ENCODE peak calls at places on chromosomes 3 and 15, in six cellular contexts. O is ELR; Q is activated CD4-positive, CD25-positive, alpha-beta regulatory T cell treated with anti-CD3 and anti-CD28 coated beads, Interleukin-2, amount 50 U/mL, for 72 hours; J is left ventricle myocardium inferior; P is Calu3; C is neural progenitor cell. Z is an unnamed sample.

GRCh38 chr3:149534671-149535394 is 60.3 kb downstream of the TM4SF4 start:
- DNase-seq in C (no peak), P (no peak), Q (no peak), O (peak), J (no peak), Z (no peak)

GRCh38 chr3:193768069-193768391 is 175.0 kb downstream of the OPA1 start:
- DNase-seq in J (no peak), O (peak), C (no peak), Q (no peak), P (no peak), Z (no peak)

GRCh38 chr15:72227192-72227586 is 3.8 kb downstream of the PKM start:
- DNase-seq in Q (peak), O (peak), C (no peak), P (peak), J (no peak), Z (no peak)

GRCh38 chr15:66703540-66703941 is 1.5 kb downstream of the SMAD6 start:
- DNase-seq in Q (no peak), P (no peak), C (peak), O (peak), J (peak), Z (no peak)

GRCh38 chr3:52240059-52240885 is 1.3 kb upstream of the TWF2 start:
- DNase-seq in Q (peak), P (peak), J (peak), C (no peak), O (peak), Z (peak)

GRCh38 chr3:117761992-117762944 is 1052.7 kb downstream of the TUSC7 start:
- DNase-seq in C (no peak), P (peak), Q (no peak), J (no peak), O (no peak), Z (no peak)

GRCh38 chr3:37594873-37595783 is 266.6 kb upstream of the CTDSPL start:
- DNase-seq in P (no peak), Q (no peak), C (no peak), J (no peak), O (no peak), Z (no peak)

GRCh38 chr3:157026091-157026490 is 133.9 kb downstream of the CCNL1 start:
- DNase-seq in C (no peak), J (no peak), P (no peak), O (no peak), Q (no peak), Z (no peak)

GRCh38 chr3:195124378-195124985 is 146.5 kb downstream of the XXYLT1 start:
- DNase-seq in O (no peak), J (no peak), C (no peak), Q (no peak), P (no peak), Z (peak)

GRCh38 chr3:190117995-190118394 is 2.7 kb downstream of the P3H2 start:
- DNase-seq in C (no peak), J (no peak), O (peak), P (no peak), Q (no peak), Z (no peak)

GRCh38 chr3:135752851-135753250 is 212.7 kb upstream of the PPP2R3A start:
- DNase-seq in C (peak), O (peak), J (no peak), Q (no peak), P (peak), Z (no peak)

GRCh38 chr3:188948658-188949400 is 222.9 kb upstream of the TPRG1 start:
- DNase-seq in J (no peak), O (peak), C (no peak), P (peak), Q (no peak), Z (peak)

GRCh38 chr15:90959894-90960293 is 5.2 kb downstream of the RCCD1 start:
- DNase-seq in Q (no peak), P (no peak), O (no peak), J (peak), C (no peak), Z (peak)

GRCh38 chr3:143605661-143605950 is 242.7 kb downstream of the SLC9A9 start:
- DNase-seq in C (no peak), Q (no peak), O (no peak), J (no peak), P (no peak), Z (no peak)

GRCh38 chr3:22922317-22922716 is 280.8 kb upstream of the UBE2E2 start:
- DNase-seq in C (peak), Q (no peak), J (no peak), P (no peak), O (peak), Z (no peak)

GRCh38 chr3:113431811-113432210 is 9.5 kb downstream of the CFAP44 start:
- DNase-seq in P (no peak), O (peak), C (no peak), Q (no peak), J (no peak), Z (no peak)

GRCh38 chr3:98223907-98224672 is 40.0 kb upstream of the OR5H6 start:
- DNase-seq in Q (no peak), P (no peak), J (no peak), C (no peak), O (no peak), Z (no peak)

GRCh38 chr3:71376499-71376898 is 207.0 kb downstream of the FOXP1 start:
- DNase-seq in O (no peak), J (no peak), P (no peak), C (no peak), Q (no peak), Z (no peak)

GRCh38 chr3:139394116-139394515 is 4.7 kb upstream of the COPB2 start:
- DNase-seq in J (no peak), C (no peak), O (no peak), P (no peak), Q (no peak), Z (no peak)

GRCh38 chr3:174329321-174329720 is 529.8 kb upstream of the NAALADL2 start:
- DNase-seq in P (no peak), Q (no peak), J (no peak), O (peak), C (no peak), Z (no peak)

GRCh38 chr3:22939349-22939748 is 263.8 kb upstream of the UBE2E2 start:
- DNase-seq in J (no peak), Q (no peak), P (no peak), C (no peak), O (no peak), Z (no peak)

GRCh38 chr3:126555795-126556636 is 2.7 kb downstream of the C3orf22 start:
- DNase-seq in Q (no peak), C (no peak), J (no peak), O (no peak), P (no peak), Z (no peak)

Z was measured in heart right ventricle.